ENCODE peak calls at places on chromosome 13, in six cellular contexts. One of them, this sample, is unnamed.

GRCh38 chr13:78147905-78148304 is 229.3 kb upstream of the EDNRB start:
- DNase-seq in HT1080: peak; percentile 88
- DNase-seq in stimulated activated CD4-positive, alpha-beta T cell treated with anti-CD3 and anti-CD28 coated beads, Interleukin-1b, Interleukin-23, amount 100 ng/mL, for 1 hour: no peak
- DNase-seq in naive thymus-derived CD8-positive, alpha-beta T cell: no peak
- DNase-seq in stimulated activated naive B cell treated with anti-CD40 and anti-IgM and Interleukin-4, amounts not matched to agents 10 μg/mL and 1 μg/mL and 100 μg/mL, for 72 hours: no peak
- DNase-seq in mesothelial cell of epicardium: no peak
- DNase-seq in this sample: no peak

GRCh38 chr13:107373551-107373950 is 805.6 kb upstream of the ARGLU1 start:
- DNase-seq in HT1080: peak; percentile 94
- DNase-seq in naive thymus-derived CD8-positive, alpha-beta T cell: no peak
- DNase-seq in stimulated activated CD4-positive, alpha-beta T cell treated with anti-CD3 and anti-CD28 coated beads, Interleukin-1b, Interleukin-23, amount 100 ng/mL, for 1 hour: no peak
- DNase-seq in mesothelial cell of epicardium: no peak
- DNase-seq in stimulated activated naive B cell treated with anti-CD40 and anti-IgM and Interleukin-4, amounts not matched to agents 10 μg/mL and 1 μg/mL and 100 μg/mL, for 72 hours: no peak
- DNase-seq in this sample: no peak

GRCh38 chr13:52809310-52809769 is 39.1 kb downstream of the PCDH8 start:
- DNase-seq in naive thymus-derived CD8-positive, alpha-beta T cell: peak; percentile 5
- DNase-seq in stimulated activated CD4-positive, alpha-beta T cell treated with anti-CD3 and anti-CD28 coated beads, Interleukin-1b, Interleukin-23, amount 100 ng/mL, for 1 hour: no peak
- DNase-seq in HT1080: peak; percentile 93
- DNase-seq in stimulated activated naive B cell treated with anti-CD40 and anti-IgM and Interleukin-4, amounts not matched to agents 10 μg/mL and 1 μg/mL and 100 μg/mL, for 72 hours: peak; percentile 30
- DNase-seq in mesothelial cell of epicardium: peak; percentile 62
- DNase-seq in this sample: peak; percentile 19

GRCh38 chr13:25659091-25659502 is 287.3 kb downstream of the ATP8A2 start:
- DNase-seq in HT1080: no peak
- DNase-seq in stimulated activated CD4-positive, alpha-beta T cell treated with anti-CD3 and anti-CD28 coated beads, Interleukin-1b, Interleukin-23, amount 100 ng/mL, for 1 hour: no peak
- DNase-seq in mesothelial cell of epicardium: no peak
- DNase-seq in naive thymus-derived CD8-positive, alpha-beta T cell: no peak
- DNase-seq in stimulated activated naive B cell treated with anti-CD40 and anti-IgM and Interleukin-4, amounts not matched to agents 10 μg/mL and 1 μg/mL and 100 μg/mL, for 72 hours: no peak
- DNase-seq in this sample: no peak

GRCh38 chr13:31920301-31920818 is 111.2 kb upstream of the FRY start:
- DNase-seq in naive thymus-derived CD8-positive, alpha-beta T cell: no peak
- DNase-seq in HT1080: no peak
- DNase-seq in mesothelial cell of epicardium: no peak
- DNase-seq in stimulated activated CD4-positive, alpha-beta T cell treated with anti-CD3 and anti-CD28 coated beads, Interleukin-1b, Interleukin-23, amount 100 ng/mL, for 1 hour: no peak
- DNase-seq in stimulated activated naive B cell treated with anti-CD40 and anti-IgM and Interleukin-4, amounts not matched to agents 10 μg/mL and 1 μg/mL and 100 μg/mL, for 72 hours: no peak
- DNase-seq in this sample: no peak

GRCh38 chr13:80783926-80784325 is 443.0 kb upstream of the SPRY2 start:
- DNase-seq in stimulated activated naive B cell treated with anti-CD40 and anti-IgM and Interleukin-4, amounts not matched to agents 10 μg/mL and 1 μg/mL and 100 μg/mL, for 72 hours: no peak
- DNase-seq in mesothelial cell of epicardium: no peak
- DNase-seq in HT1080: no peak
- DNase-seq in naive thymus-derived CD8-positive, alpha-beta T cell: no peak
- DNase-seq in stimulated activated CD4-positive, alpha-beta T cell treated with anti-CD3 and anti-CD28 coated beads, Interleukin-1b, Interleukin-23, amount 100 ng/mL, for 1 hour: no peak
- DNase-seq in this sample: no peak

GRCh38 chr13:34941835-34942731 is at the start of gene NBEA:
- DNase-seq in naive thymus-derived CD8-positive, alpha-beta T cell: peak; percentile 86
- DNase-seq in stimulated activated CD4-positive, alpha-beta T cell treated with anti-CD3 and anti-CD28 coated beads, Interleukin-1b, Interleukin-23, amount 100 ng/mL, for 1 hour: peak; percentile 68
- DNase-seq in HT1080: peak; percentile 67
- DNase-seq in stimulated activated naive B cell treated with anti-CD40 and anti-IgM and Interleukin-4, amounts not matched to agents 10 μg/mL and 1 μg/mL and 100 μg/mL, for 72 hours: peak; percentile 80
- DNase-seq in mesothelial cell of epicardium: peak; percentile 89
- DNase-seq in this sample: peak; percentile 66

GRCh38 chr13:87622921-87623320 is 48.2 kb upstream of the SLITRK5 start:
- DNase-seq in stimulated activated naive B cell treated with anti-CD40 and anti-IgM and Interleukin-4, amounts not matched to agents 10 μg/mL and 1 μg/mL and 100 μg/mL, for 72 hours: no peak
- DNase-seq in mesothelial cell of epicardium: no peak
- DNase-seq in stimulated activated CD4-positive, alpha-beta T cell treated with anti-CD3 and anti-CD28 coated beads, Interleukin-1b, Interleukin-23, amount 100 ng/mL, for 1 hour: no peak
- DNase-seq in HT1080: no peak
- DNase-seq in naive thymus-derived CD8-positive, alpha-beta T cell: no peak
- DNase-seq in this sample: no peak

GRCh38 chr13:98751397-98752110 is 918 bp downstream of the SLC15A1 start:
- DNase-seq in stimulated activated CD4-positive, alpha-beta T cell treated with anti-CD3 and anti-CD28 coated beads, Interleukin-1b, Interleukin-23, amount 100 ng/mL, for 1 hour: no peak
- DNase-seq in HT1080: no peak
- DNase-seq in naive thymus-derived CD8-positive, alpha-beta T cell: no peak
- DNase-seq in mesothelial cell of epicardium: peak; percentile 48
- DNase-seq in stimulated activated naive B cell treated with anti-CD40 and anti-IgM and Interleukin-4, amounts not matched to agents 10 μg/mL and 1 μg/mL and 100 μg/mL, for 72 hours: no peak
- DNase-seq in this sample: no peak

GRCh38 chr13:114129649-114130062 is 2.8 kb downstream of the RASA3 start:
- DNase-seq in stimulated activated CD4-positive, alpha-beta T cell treated with anti-CD3 and anti-CD28 coated beads, Interleukin-1b, Interleukin-23, amount 100 ng/mL, for 1 hour: no peak
- DNase-seq in naive thymus-derived CD8-positive, alpha-beta T cell: no peak
- DNase-seq in mesothelial cell of epicardium: no peak
- DNase-seq in HT1080: peak; percentile 48
- DNase-seq in stimulated activated naive B cell treated with anti-CD40 and anti-IgM and Interleukin-4, amounts not matched to agents 10 μg/mL and 1 μg/mL and 100 μg/mL, for 72 hours: no peak
- DNase-seq in this sample: peak; percentile 73

GRCh38 chr13:110062777-110063442 is 244.0 kb downstream of the COL4A1 start:
- DNase-seq in HT1080: no peak
- DNase-seq in stimulated activated CD4-positive, alpha-beta T cell treated with anti-CD3 and anti-CD28 coated beads, Interleukin-1b, Interleukin-23, amount 100 ng/mL, for 1 hour: no peak
- DNase-seq in naive thymus-derived CD8-positive, alpha-beta T cell: no peak
- DNase-seq in stimulated activated naive B cell treated with anti-CD40 and anti-IgM and Interleukin-4, amounts not matched to agents 10 μg/mL and 1 μg/mL and 100 μg/mL, for 72 hours: no peak
- DNase-seq in mesothelial cell of epicardium: no peak
- DNase-seq in this sample: no peak

GRCh38 chr13:43008591-43008990 is 14.8 kb upstream of the DNAJC15 start:
- DNase-seq in mesothelial cell of epicardium: no peak
- DNase-seq in HT1080: no peak
- DNase-seq in stimulated activated CD4-positive, alpha-beta T cell treated with anti-CD3 and anti-CD28 coated beads, Interleukin-1b, Interleukin-23, amount 100 ng/mL, for 1 hour: no peak
- DNase-seq in stimulated activated naive B cell treated with anti-CD40 and anti-IgM and Interleukin-4, amounts not matched to agents 10 μg/mL and 1 μg/mL and 100 μg/mL, for 72 hours: no peak
- DNase-seq in naive thymus-derived CD8-positive, alpha-beta T cell: no peak
- DNase-seq in this sample: no peak

GRCh38 chr13:32264407-32264806 is 50.8 kb downstream of the ZAR1L start:
- DNase-seq in naive thymus-derived CD8-positive, alpha-beta T cell: no peak
- DNase-seq in HT1080: peak; percentile 82
- DNase-seq in stimulated activated naive B cell treated with anti-CD40 and anti-IgM and Interleukin-4, amounts not matched to agents 10 μg/mL and 1 μg/mL and 100 μg/mL, for 72 hours: no peak
- DNase-seq in mesothelial cell of epicardium: no peak
- DNase-seq in stimulated activated CD4-positive, alpha-beta T cell treated with anti-CD3 and anti-CD28 coated beads, Interleukin-1b, Interleukin-23, amount 100 ng/mL, for 1 hour: no peak
- DNase-seq in this sample: no peak

GRCh38 chr13:74662895-74663294 is 528.7 kb upstream of the KLF12 start:
- DNase-seq in stimulated activated naive B cell treated with anti-CD40 and anti-IgM and Interleukin-4, amounts not matched to agents 10 μg/mL and 1 μg/mL and 100 μg/mL, for 72 hours: no peak
- DNase-seq in naive thymus-derived CD8-positive, alpha-beta T cell: no peak
- DNase-seq in mesothelial cell of epicardium: no peak
- DNase-seq in stimulated activated CD4-positive, alpha-beta T cell treated with anti-CD3 and anti-CD28 coated beads, Interleukin-1b, Interleukin-23, amount 100 ng/mL, for 1 hour: no peak
- DNase-seq in HT1080: no peak
- DNase-seq in this sample: no peak

GRCh38 chr13:41568990-41569387 is 111.6 kb downstream of the RGCC start:
- DNase-seq in naive thymus-derived CD8-positive, alpha-beta T cell: no peak
- DNase-seq in HT1080: no peak
- DNase-seq in stimulated activated CD4-positive, alpha-beta T cell treated with anti-CD3 and anti-CD28 coated beads, Interleukin-1b, Interleukin-23, amount 100 ng/mL, for 1 hour: no peak
- DNase-seq in stimulated activated naive B cell treated with anti-CD40 and anti-IgM and Interleukin-4, amounts not matched to agents 10 μg/mL and 1 μg/mL and 100 μg/mL, for 72 hours: no peak
- DNase-seq in mesothelial cell of epicardium: no peak
- DNase-seq in this sample: no peak

GRCh38 chr13:114212096-114212495 is 22.6 kb upstream of the CDC16 start:
- DNase-seq in HT1080: peak; percentile 65
- DNase-seq in stimulated activated CD4-positive, alpha-beta T cell treated with anti-CD3 and anti-CD28 coated beads, Interleukin-1b, Interleukin-23, amount 100 ng/mL, for 1 hour: no peak
- DNase-seq in naive thymus-derived CD8-positive, alpha-beta T cell: no peak
- DNase-seq in stimulated activated naive B cell treated with anti-CD40 and anti-IgM and Interleukin-4, amounts not matched to agents 10 μg/mL and 1 μg/mL and 100 μg/mL, for 72 hours: no peak
- DNase-seq in mesothelial cell of epicardium: no peak
- DNase-seq in this sample: no peak

GRCh38 chr13:73235385-73235784 is 176.6 kb downstream of the KLF5 start:
- DNase-seq in stimulated activated CD4-positive, alpha-beta T cell treated with anti-CD3 and anti-CD28 coated beads, Interleukin-1b, Interleukin-23, amount 100 ng/mL, for 1 hour: no peak
- DNase-seq in mesothelial cell of epicardium: no peak
- DNase-seq in naive thymus-derived CD8-positive, alpha-beta T cell: no peak
- DNase-seq in HT1080: no peak
- DNase-seq in stimulated activated naive B cell treated with anti-CD40 and anti-IgM and Interleukin-4, amounts not matched to agents 10 μg/mL and 1 μg/mL and 100 μg/mL, for 72 hours: no peak
- DNase-seq in this sample: no peak

GRCh38 chr13:99124046-99124400 is 76.6 kb upstream of the UBAC2 start:
- DNase-seq in stimulated activated naive B cell treated with anti-CD40 and anti-IgM and Interleukin-4, amounts not matched to agents 10 μg/mL and 1 μg/mL and 100 μg/mL, for 72 hours: no peak
- DNase-seq in stimulated activated CD4-positive, alpha-beta T cell treated with anti-CD3 and anti-CD28 coated beads, Interleukin-1b, Interleukin-23, amount 100 ng/mL, for 1 hour: no peak
- DNase-seq in HT1080: no peak
- DNase-seq in mesothelial cell of epicardium: no peak
- DNase-seq in naive thymus-derived CD8-positive, alpha-beta T cell: no peak
- DNase-seq in this sample: no peak

GRCh38 chr13:30340367-30341184 is 33.2 kb upstream of the KATNAL1 start:
- DNase-seq in HT1080: peak; percentile 48
- DNase-seq in stimulated activated naive B cell treated with anti-CD40 and anti-IgM and Interleukin-4, amounts not matched to agents 10 μg/mL and 1 μg/mL and 100 μg/mL, for 72 hours: no peak
- DNase-seq in naive thymus-derived CD8-positive, alpha-beta T cell: no peak
- DNase-seq in mesothelial cell of epicardium: no peak
- DNase-seq in stimulated activated CD4-positive, alpha-beta T cell treated with anti-CD3 and anti-CD28 coated beads, Interleukin-1b, Interleukin-23, amount 100 ng/mL, for 1 hour: no peak
- DNase-seq in this sample: no peak

GRCh38 chr13:26957163-26957562 is 196.6 kb upstream of the GPR12 start:
- DNase-seq in stimulated activated CD4-positive, alpha-beta T cell treated with anti-CD3 and anti-CD28 coated beads, Interleukin-1b, Interleukin-23, amount 100 ng/mL, for 1 hour: no peak
- DNase-seq in naive thymus-derived CD8-positive, alpha-beta T cell: no peak
- DNase-seq in stimulated activated naive B cell treated with anti-CD40 and anti-IgM and Interleukin-4, amounts not matched to agents 10 μg/mL and 1 μg/mL and 100 μg/mL, for 72 hours: no peak
- DNase-seq in HT1080: no peak
- DNase-seq in mesothelial cell of epicardium: no peak
- DNase-seq in this sample: no peak

GRCh38 chr13:73303858-73304257 is 245.1 kb downstream of the KLF5 start:
- DNase-seq in mesothelial cell of epicardium: no peak
- DNase-seq in stimulated activated naive B cell treated with anti-CD40 and anti-IgM and Interleukin-4, amounts not matched to agents 10 μg/mL and 1 μg/mL and 100 μg/mL, for 72 hours: no peak
- DNase-seq in stimulated activated CD4-positive, alpha-beta T cell treated with anti-CD3 and anti-CD28 coated beads, Interleukin-1b, Interleukin-23, amount 100 ng/mL, for 1 hour: no peak
- DNase-seq in naive thymus-derived CD8-positive, alpha-beta T cell: no peak
- DNase-seq in HT1080: peak; percentile 94
- DNase-seq in this sample: no peak

GRCh38 chr13:33032037-33032625 is 15.9 kb downstream of the KL start:
- DNase-seq in stimulated activated naive B cell treated with anti-CD40 and anti-IgM and Interleukin-4, amounts not matched to agents 10 μg/mL and 1 μg/mL and 100 μg/mL, for 72 hours: no peak
- DNase-seq in stimulated activated CD4-positive, alpha-beta T cell treated with anti-CD3 and anti-CD28 coated beads, Interleukin-1b, Interleukin-23, amount 100 ng/mL, for 1 hour: no peak
- DNase-seq in naive thymus-derived CD8-positive, alpha-beta T cell: no peak
- DNase-seq in mesothelial cell of epicardium: no peak
- DNase-seq in HT1080: no peak
- DNase-seq in this sample: no peak

GRCh38 chr13:100451923-100452322 is 136.7 kb downstream of the GGACT start:
- DNase-seq in stimulated activated CD4-positive, alpha-beta T cell treated with anti-CD3 and anti-CD28 coated beads, Interleukin-1b, Interleukin-23, amount 100 ng/mL, for 1 hour: no peak
- DNase-seq in HT1080: no peak
- DNase-seq in mesothelial cell of epicardium: no peak
- DNase-seq in naive thymus-derived CD8-positive, alpha-beta T cell: no peak
- DNase-seq in stimulated activated naive B cell treated with anti-CD40 and anti-IgM and Interleukin-4, amounts not matched to agents 10 μg/mL and 1 μg/mL and 100 μg/mL, for 72 hours: no peak
- DNase-seq in this sample: no peak

GRCh38 chr13:42333613-42334328 is 61.8 kb downstream of the AKAP11 start:
- DNase-seq in stimulated activated CD4-positive, alpha-beta T cell treated with anti-CD3 and anti-CD28 coated beads, Interleukin-1b, Interleukin-23, amount 100 ng/mL, for 1 hour: no peak
- DNase-seq in HT1080: peak; percentile 58
- DNase-seq in stimulated activated naive B cell treated with anti-CD40 and anti-IgM and Interleukin-4, amounts not matched to agents 10 μg/mL and 1 μg/mL and 100 μg/mL, for 72 hours: no peak
- DNase-seq in mesothelial cell of epicardium: no peak
- DNase-seq in naive thymus-derived CD8-positive, alpha-beta T cell: no peak
- DNase-seq in this sample: peak; percentile 24

GRCh38 chr13:22086593-22086992 is 415.7 kb downstream of the FGF9 start:
- DNase-seq in mesothelial cell of epicardium: no peak
- DNase-seq in naive thymus-derived CD8-positive, alpha-beta T cell: no peak
- DNase-seq in stimulated activated CD4-positive, alpha-beta T cell treated with anti-CD3 and anti-CD28 coated beads, Interleukin-1b, Interleukin-23, amount 100 ng/mL, for 1 hour: no peak
- DNase-seq in stimulated activated naive B cell treated with anti-CD40 and anti-IgM and Interleukin-4, amounts not matched to agents 10 μg/mL and 1 μg/mL and 100 μg/mL, for 72 hours: no peak
- DNase-seq in HT1080: no peak
- DNase-seq in this sample: no peak

GRCh38 chr13:106573855-106574254 is 5.9 kb upstream of the ARGLU1 start:
- DNase-seq in naive thymus-derived CD8-positive, alpha-beta T cell: no peak
- DNase-seq in stimulated activated CD4-positive, alpha-beta T cell treated with anti-CD3 and anti-CD28 coated beads, Interleukin-1b, Interleukin-23, amount 100 ng/mL, for 1 hour: no peak
- DNase-seq in mesothelial cell of epicardium: no peak
- DNase-seq in stimulated activated naive B cell treated with anti-CD40 and anti-IgM and Interleukin-4, amounts not matched to agents 10 μg/mL and 1 μg/mL and 100 μg/mL, for 72 hours: no peak
- DNase-seq in HT1080: no peak
- DNase-seq in this sample: no peak

GRCh38 chr13:110400786-110401533 is 93.9 kb downstream of the COL4A2 start:
- DNase-seq in mesothelial cell of epicardium: no peak
- DNase-seq in stimulated activated CD4-positive, alpha-beta T cell treated with anti-CD3 and anti-CD28 coated beads, Interleukin-1b, Interleukin-23, amount 100 ng/mL, for 1 hour: no peak
- DNase-seq in naive thymus-derived CD8-positive, alpha-beta T cell: no peak
- DNase-seq in HT1080: no peak
- DNase-seq in stimulated activated naive B cell treated with anti-CD40 and anti-IgM and Interleukin-4, amounts not matched to agents 10 μg/mL and 1 μg/mL and 100 μg/mL, for 72 hours: no peak
- DNase-seq in this sample: no peak

GRCh38 chr13:26220575-26220974 is 1.5 kb downstream of the RNF6 start:
- DNase-seq in mesothelial cell of epicardium: no peak
- DNase-seq in naive thymus-derived CD8-positive, alpha-beta T cell: no peak
- DNase-seq in stimulated activated naive B cell treated with anti-CD40 and anti-IgM and Interleukin-4, amounts not matched to agents 10 μg/mL and 1 μg/mL and 100 μg/mL, for 72 hours: no peak
- DNase-seq in stimulated activated CD4-positive, alpha-beta T cell treated with anti-CD3 and anti-CD28 coated beads, Interleukin-1b, Interleukin-23, amount 100 ng/mL, for 1 hour: no peak
- DNase-seq in HT1080: peak; percentile 38
- DNase-seq in this sample: no peak

GRCh38 chr13:78601124-78601885 is 2.0 kb downstream of the POU4F1 start:
- DNase-seq in HT1080: no peak
- DNase-seq in mesothelial cell of epicardium: no peak
- DNase-seq in stimulated activated CD4-positive, alpha-beta T cell treated with anti-CD3 and anti-CD28 coated beads, Interleukin-1b, Interleukin-23, amount 100 ng/mL, for 1 hour: no peak
- DNase-seq in stimulated activated naive B cell treated with anti-CD40 and anti-IgM and Interleukin-4, amounts not matched to agents 10 μg/mL and 1 μg/mL and 100 μg/mL, for 72 hours: no peak
- DNase-seq in naive thymus-derived CD8-positive, alpha-beta T cell: no peak
- DNase-seq in this sample: no peak

GRCh38 chr13:32048816-32049215 is 17.2 kb downstream of the FRY start:
- DNase-seq in stimulated activated CD4-positive, alpha-beta T cell treated with anti-CD3 and anti-CD28 coated beads, Interleukin-1b, Interleukin-23, amount 100 ng/mL, for 1 hour: no peak
- DNase-seq in HT1080: peak; percentile 48
- DNase-seq in naive thymus-derived CD8-positive, alpha-beta T cell: no peak
- DNase-seq in stimulated activated naive B cell treated with anti-CD40 and anti-IgM and Interleukin-4, amounts not matched to agents 10 μg/mL and 1 μg/mL and 100 μg/mL, for 72 hours: no peak
- DNase-seq in mesothelial cell of epicardium: no peak
- DNase-seq in this sample: no peak

GRCh38 chr13:106418556-106418955 is 116.9 kb downstream of the EFNB2 start:
- DNase-seq in stimulated activated naive B cell treated with anti-CD40 and anti-IgM and Interleukin-4, amounts not matched to agents 10 μg/mL and 1 μg/mL and 100 μg/mL, for 72 hours: no peak
- DNase-seq in stimulated activated CD4-positive, alpha-beta T cell treated with anti-CD3 and anti-CD28 coated beads, Interleukin-1b, Interleukin-23, amount 100 ng/mL, for 1 hour: no peak
- DNase-seq in HT1080: no peak
- DNase-seq in mesothelial cell of epicardium: no peak
- DNase-seq in naive thymus-derived CD8-positive, alpha-beta T cell: no peak
- DNase-seq in this sample: no peak